ENCODE peak calls at places on chromosomes 16 and 17, in four cellular contexts. One of them, this sample, is unnamed.

GRCh38 chr17:21613071-21613429 is 79.3 kb upstream of the KCNJ18 start:
- DNase-seq in fibroblast of lung: no peak
- DNase-seq in dorsolateral prefrontal cortex: no peak
- DNase-seq in thoracic aorta: no peak
- DNase-seq in this sample: no peak

GRCh38 chr17:6572997-6573396 is 16.6 kb upstream of the PITPNM3 start:
- DNase-seq in thoracic aorta: no peak
- DNase-seq in dorsolateral prefrontal cortex: no peak
- DNase-seq in fibroblast of lung: no peak
- DNase-seq in this sample: no peak

GRCh38 chr17:49435630-49436029 is 20.9 kb upstream of the PHB1 start:
- DNase-seq in thoracic aorta: no peak
- DNase-seq in fibroblast of lung: no peak
- DNase-seq in dorsolateral prefrontal cortex: no peak
- DNase-seq in this sample: no peak

GRCh38 chr16:69865701-69866100 is 85.4 kb upstream of the CLEC18A start:
- DNase-seq in dorsolateral prefrontal cortex: no peak
- DNase-seq in thoracic aorta: no peak
- DNase-seq in fibroblast of lung: peak; percentile 78
- DNase-seq in this sample: no peak

GRCh38 chr16:4767872-4768548 is 1.0 kb upstream of the ZNF500 start:
- DNase-seq in thoracic aorta: no peak
- DNase-seq in fibroblast of lung: no peak
- DNase-seq in dorsolateral prefrontal cortex: no peak
- DNase-seq in this sample: no peak

GRCh38 chr16:70475054-70475871 is 20.9 kb downstream of the FCSK start:
- DNase-seq in thoracic aorta: no peak
- DNase-seq in fibroblast of lung: no peak
- DNase-seq in dorsolateral prefrontal cortex: no peak
- DNase-seq in this sample: no peak

GRCh38 chr17:8185580-8186445 is 4.2 kb downstream of the BORCS6 start:
- DNase-seq in fibroblast of lung: peak; percentile 70
- DNase-seq in dorsolateral prefrontal cortex: peak; percentile 87
- DNase-seq in thoracic aorta: no peak
- DNase-seq in this sample: peak; percentile 89

GRCh38 chr16:84183572-84183875 is 3.3 kb downstream of the TAF1C start:
- DNase-seq in fibroblast of lung: no peak
- DNase-seq in dorsolateral prefrontal cortex: no peak
- DNase-seq in thoracic aorta: no peak
- DNase-seq in this sample: no peak

GRCh38 chr17:50381920-50382319 is 8.9 kb downstream of the EME1 start:
- DNase-seq in fibroblast of lung: peak; percentile 29
- DNase-seq in thoracic aorta: no peak
- DNase-seq in dorsolateral prefrontal cortex: no peak
- DNase-seq in this sample: no peak

GRCh38 chr17:76584427-76585047 is 1.1 kb downstream of the ST6GALNAC2 start:
- DNase-seq in thoracic aorta: no peak
- DNase-seq in fibroblast of lung: no peak
- DNase-seq in dorsolateral prefrontal cortex: no peak
- DNase-seq in this sample: no peak

GRCh38 chr17:50627386-50627781 is 7.3 kb upstream of the ABCC3 start:
- DNase-seq in dorsolateral prefrontal cortex: no peak
- DNase-seq in thoracic aorta: no peak
- DNase-seq in fibroblast of lung: no peak
- DNase-seq in this sample: no peak

GRCh38 chr16:67530013-67530939 is 1.6 kb downstream of the RIPOR1 start:
- DNase-seq in thoracic aorta: peak; percentile 62
- DNase-seq in fibroblast of lung: peak; percentile 72
- DNase-seq in dorsolateral prefrontal cortex: peak; percentile 36
- DNase-seq in this sample: no peak

GRCh38 chr16:67137605-67138004 is 13.2 kb downstream of the B3GNT9 start:
- DNase-seq in dorsolateral prefrontal cortex: no peak
- DNase-seq in thoracic aorta: no peak
- DNase-seq in fibroblast of lung: no peak
- DNase-seq in this sample: no peak

GRCh38 chr17:17358866-17359265 is 55.7 kb downstream of the NT5M start:
- DNase-seq in thoracic aorta: no peak
- DNase-seq in fibroblast of lung: peak; percentile 18
- DNase-seq in dorsolateral prefrontal cortex: no peak
- DNase-seq in this sample: no peak

GRCh38 chr16:24609740-24610420 is 70.5 kb downstream of the RBBP6 start:
- DNase-seq in fibroblast of lung: peak; percentile 59
- DNase-seq in dorsolateral prefrontal cortex: peak; percentile 54
- DNase-seq in thoracic aorta: peak; percentile 39
- DNase-seq in this sample: no peak

GRCh38 chr17:13194887-13195286 is 177.1 kb upstream of the ELAC2 start:
- DNase-seq in dorsolateral prefrontal cortex: no peak
- DNase-seq in fibroblast of lung: no peak
- DNase-seq in thoracic aorta: no peak
- DNase-seq in this sample: no peak

GRCh38 chr17:73343168-73343634 is 31.4 kb upstream of the CDC42EP4 start:
- DNase-seq in fibroblast of lung: peak; percentile 86
- DNase-seq in thoracic aorta: no peak
- DNase-seq in dorsolateral prefrontal cortex: peak; percentile 61
- DNase-seq in this sample: no peak

GRCh38 chr17:73343739-73344454 is 32.1 kb upstream of the CDC42EP4 start:
- DNase-seq in dorsolateral prefrontal cortex: no peak
- DNase-seq in thoracic aorta: no peak
- DNase-seq in fibroblast of lung: no peak
- DNase-seq in this sample: no peak

GRCh38 chr17:73342057-73342522 is 30.3 kb upstream of the CDC42EP4 start:
- DNase-seq in thoracic aorta: peak; percentile 21
- DNase-seq in dorsolateral prefrontal cortex: peak; percentile 84
- DNase-seq in fibroblast of lung: peak; percentile 81
- DNase-seq in this sample: no peak

GRCh38 chr17:73341350-73342056 is 29.7 kb upstream of the CDC42EP4 start:
- DNase-seq in thoracic aorta: no peak
- DNase-seq in fibroblast of lung: no peak
- DNase-seq in dorsolateral prefrontal cortex: no peak
- DNase-seq in this sample: no peak

DNA sequence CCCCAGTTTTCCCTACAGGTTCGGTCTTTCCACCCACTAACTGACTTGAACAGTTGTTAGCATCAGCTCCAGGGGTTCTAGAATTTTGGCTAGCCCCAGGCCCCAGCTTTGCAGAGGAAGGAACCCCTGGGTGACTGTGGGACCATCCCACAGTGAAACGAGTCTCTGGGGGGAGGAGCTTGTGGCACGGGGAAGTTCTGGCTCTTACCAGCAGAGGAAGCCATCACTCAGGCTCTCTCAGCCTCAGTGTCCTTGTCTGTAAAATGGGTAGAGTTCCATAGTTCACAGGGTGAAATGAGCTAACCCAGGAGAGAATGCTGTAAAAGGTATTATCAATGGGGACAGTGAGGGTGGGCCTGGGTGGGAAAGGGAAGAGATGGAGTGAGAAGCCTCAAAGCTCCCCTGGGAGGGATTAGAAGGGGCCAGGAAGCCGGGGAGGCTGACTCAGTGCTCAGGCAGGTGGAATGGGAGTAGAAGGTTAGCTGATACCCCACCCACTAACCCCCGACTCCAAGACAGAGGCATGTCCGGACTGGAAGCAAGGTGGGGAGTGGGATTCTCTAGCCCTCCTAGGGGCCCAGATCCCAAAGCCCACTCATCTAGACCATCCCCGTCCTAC is 30.9 kb upstream of the CDC42EP4 start:
- DNase-seq in dorsolateral prefrontal cortex: no peak
- DNase-seq in thoracic aorta: no peak
- DNase-seq in fibroblast of lung: no peak
- DNase-seq in this sample: no peak
- H3K27ac ChIP-seq in dorsolateral prefrontal cortex: peak overlapping the region; percentile 87
- H3K27ac ChIP-seq in thoracic aorta: peak overlapping the region; percentile 58
- H3K27ac ChIP-seq in fibroblast of lung: peak overlapping the region; percentile 34
- H3K27ac ChIP-seq in this sample: no peak overlapping the region

DNA sequence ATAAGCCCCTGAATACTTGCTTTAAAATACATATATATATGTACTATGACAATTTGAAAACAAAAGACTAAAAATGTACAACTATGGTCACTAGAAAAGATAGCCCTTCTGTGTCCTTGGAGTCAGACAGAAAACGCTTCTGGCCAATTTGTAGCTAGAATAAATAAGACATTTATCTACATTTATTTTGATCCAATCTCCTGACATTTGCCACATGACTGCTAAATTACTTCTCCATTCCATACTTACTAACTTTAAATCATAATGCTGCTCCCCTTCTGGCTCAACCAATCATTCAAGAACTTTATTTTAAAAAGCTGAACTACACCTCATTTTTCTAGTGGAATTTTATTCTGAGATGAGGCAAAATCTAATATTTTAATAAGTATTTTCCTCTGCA is 65.8 kb downstream of the CYTH1 start:
- DNase-seq in fibroblast of lung: no peak
- DNase-seq in thoracic aorta: no peak
- DNase-seq in dorsolateral prefrontal cortex: no peak
- DNase-seq in this sample: no peak
- H3K4me3 ChIP-seq in fibroblast of lung: peak overlapping the region; percentile 68
- H3K4me3 ChIP-seq in thoracic aorta: peak overlapping the region; percentile 70
- H3K4me3 ChIP-seq in dorsolateral prefrontal cortex: peak overlapping the region; percentile 59
- H3K4me3 ChIP-seq in this sample: no peak overlapping the region

GRCh38 chr17:69480197-69480596 is 65.7 kb downstream of the MAP2K6 start:
- DNase-seq in dorsolateral prefrontal cortex: no peak
- DNase-seq in thoracic aorta: no peak
- DNase-seq in fibroblast of lung: no peak
- DNase-seq in this sample: no peak
- H3K27ac ChIP-seq in dorsolateral prefrontal cortex: no peak overlapping the region
- H3K27ac ChIP-seq in thoracic aorta: no peak overlapping the region
- H3K27ac ChIP-seq in fibroblast of lung: no peak overlapping the region
- H3K27ac ChIP-seq in this sample: no peak overlapping the region

GRCh38 chr16:13392341-13392740 is 490.9 kb downstream of the SHISA9 start:
- DNase-seq in thoracic aorta: no peak
- DNase-seq in fibroblast of lung: no peak
- DNase-seq in dorsolateral prefrontal cortex: no peak
- DNase-seq in this sample: no peak

GRCh38 chr16:13390986-13391305 is 489.5 kb downstream of the SHISA9 start:
- DNase-seq in thoracic aorta: no peak
- DNase-seq in dorsolateral prefrontal cortex: no peak
- DNase-seq in fibroblast of lung: no peak
- DNase-seq in this sample: no peak

GRCh38 chr16:13391337-13391736 is 489.9 kb downstream of the SHISA9 start:
- DNase-seq in dorsolateral prefrontal cortex: no peak
- DNase-seq in thoracic aorta: no peak
- DNase-seq in fibroblast of lung: no peak
- DNase-seq in this sample: no peak

GRCh38 chr16:13393816-13394215 is 492.4 kb downstream of the SHISA9 start:
- DNase-seq in dorsolateral prefrontal cortex: no peak
- DNase-seq in thoracic aorta: no peak
- DNase-seq in fibroblast of lung: no peak
- DNase-seq in this sample: no peak

GRCh38 chr16:13390093-13390985 is 488.9 kb downstream of the SHISA9 start:
- DNase-seq in fibroblast of lung: no peak
- DNase-seq in dorsolateral prefrontal cortex: no peak
- DNase-seq in thoracic aorta: no peak
- DNase-seq in this sample: no peak
- H3K4me3 ChIP-seq in fibroblast of lung: no peak overlapping the region
- H3K4me3 ChIP-seq in dorsolateral prefrontal cortex: no peak overlapping the region
- H3K4me3 ChIP-seq in thoracic aorta: no peak overlapping the region
- H3K4me3 ChIP-seq in this sample: no peak overlapping the region

DNA sequence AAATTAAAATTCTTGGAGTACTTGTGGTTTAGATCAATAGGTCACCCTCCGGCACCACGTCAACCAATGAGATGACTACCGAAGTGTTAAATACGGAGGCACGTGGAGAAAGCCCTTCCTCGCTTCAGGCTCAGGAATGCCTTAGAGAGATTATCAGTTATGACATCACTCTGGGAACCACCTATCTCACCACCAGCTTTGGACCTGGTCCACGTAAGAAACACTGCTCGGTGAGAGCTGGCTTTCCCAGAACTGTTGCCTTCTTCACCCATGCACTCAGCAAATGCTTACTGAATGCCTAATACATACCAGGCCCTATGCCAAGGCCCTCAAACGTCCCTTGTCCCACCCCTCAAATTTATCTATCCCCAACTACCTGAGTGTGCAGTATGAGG is 71.3 kb downstream of the SMG6 start:
- DNase-seq in dorsolateral prefrontal cortex: no peak
- DNase-seq in thoracic aorta: no peak
- DNase-seq in fibroblast of lung: peak; percentile 60
- DNase-seq in this sample: no peak
- H3K27ac ChIP-seq in dorsolateral prefrontal cortex: no peak overlapping the region
- H3K27ac ChIP-seq in thoracic aorta: peak overlapping the region; percentile 29
- H3K27ac ChIP-seq in fibroblast of lung: peak overlapping the region; percentile 46
- H3K27ac ChIP-seq in this sample: no peak overlapping the region

GRCh38 chr17:850086-850827 is 68.1 kb downstream of the MRM3 start:
- DNase-seq in thoracic aorta: no peak
- DNase-seq in dorsolateral prefrontal cortex: no peak
- DNase-seq in fibroblast of lung: no peak
- DNase-seq in this sample: no peak
- H3K4me3 ChIP-seq in thoracic aorta: no peak overlapping the region
- H3K4me3 ChIP-seq in dorsolateral prefrontal cortex: no peak overlapping the region
- H3K4me3 ChIP-seq in fibroblast of lung: no peak overlapping the region
- H3K4me3 ChIP-seq in this sample: no peak overlapping the region

GRCh38 chr17:81537856-81538555 is 9.8 kb downstream of the FSCN2 start:
- DNase-seq in thoracic aorta: no peak
- DNase-seq in fibroblast of lung: no peak
- DNase-seq in dorsolateral prefrontal cortex: no peak
- DNase-seq in this sample: no peak

GRCh38 chr17:81539571-81539900 is 11.4 kb downstream of the FSCN2 start:
- DNase-seq in dorsolateral prefrontal cortex: no peak
- DNase-seq in fibroblast of lung: no peak
- DNase-seq in thoracic aorta: no peak
- DNase-seq in this sample: no peak

GRCh38 chr17:81539961-81540675 is 11.9 kb downstream of the FSCN2 start:
- DNase-seq in fibroblast of lung: no peak
- DNase-seq in thoracic aorta: no peak
- DNase-seq in dorsolateral prefrontal cortex: no peak
- DNase-seq in this sample: no peak

GRCh38 chr17:81537343-81537855 is 9.2 kb downstream of the FSCN2 start:
- DNase-seq in thoracic aorta: no peak
- DNase-seq in dorsolateral prefrontal cortex: no peak
- DNase-seq in fibroblast of lung: no peak
- DNase-seq in this sample: no peak

GRCh38 chr17:81538651-81539570 is 10.7 kb downstream of the FSCN2 start:
- DNase-seq in dorsolateral prefrontal cortex: no peak
- DNase-seq in thoracic aorta: no peak
- DNase-seq in fibroblast of lung: no peak
- DNase-seq in this sample: no peak
- H3K27ac ChIP-seq in dorsolateral prefrontal cortex: no peak overlapping the region
- H3K27ac ChIP-seq in thoracic aorta: no peak overlapping the region
- H3K27ac ChIP-seq in fibroblast of lung: no peak overlapping the region
- H3K27ac ChIP-seq in this sample: no peak overlapping the region

DNA sequence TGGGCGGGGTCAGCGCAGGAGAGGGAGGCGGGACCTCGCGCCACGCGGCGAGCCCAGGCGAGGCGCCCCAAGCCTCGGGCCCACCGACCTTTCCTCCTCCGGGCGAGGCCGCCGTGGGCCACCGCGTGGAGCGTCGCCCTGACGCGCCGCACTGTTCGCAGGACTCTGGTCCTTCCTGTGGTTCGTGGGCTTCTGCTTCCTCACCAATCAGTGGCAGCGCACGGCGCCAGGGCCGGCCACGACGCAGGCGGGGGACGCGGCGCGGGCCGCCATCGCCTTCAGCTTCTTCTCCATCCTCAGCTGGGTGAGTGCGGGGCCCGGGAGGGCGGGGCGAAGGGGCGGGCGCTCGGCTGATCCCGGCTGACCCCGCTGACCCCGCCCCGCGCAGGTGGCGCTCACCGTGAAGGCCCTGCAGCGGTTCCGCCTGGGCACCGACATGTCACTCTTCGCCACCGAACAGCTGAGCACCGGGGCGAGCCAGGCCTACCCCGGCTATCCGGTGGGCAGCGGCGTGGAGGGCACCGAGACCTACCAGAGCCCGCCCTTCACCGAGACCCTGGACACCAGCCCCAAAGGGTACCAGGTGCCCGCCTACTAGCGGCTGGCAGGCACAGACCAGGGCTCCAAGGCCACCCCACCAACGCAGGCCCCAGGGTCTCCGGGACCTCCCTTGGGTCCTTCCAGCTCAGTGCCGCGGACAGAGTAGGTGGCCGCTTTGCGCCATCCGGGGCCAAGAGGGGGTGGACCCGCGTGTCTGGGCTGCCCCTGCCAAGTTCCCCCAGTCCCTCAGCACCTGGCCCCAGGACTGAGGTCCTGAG is 2.9 kb downstream of the SYNGR3 start:
- DNase-seq in fibroblast of lung: no peak
- DNase-seq in dorsolateral prefrontal cortex: no peak
- DNase-seq in thoracic aorta: no peak
- DNase-seq in this sample: no peak
- H3K4me3 ChIP-seq in fibroblast of lung: no peak overlapping the region
- H3K4me3 ChIP-seq in dorsolateral prefrontal cortex: peak overlapping the region; percentile 54
- H3K4me3 ChIP-seq in thoracic aorta: peak overlapping the region; percentile 65
- H3K4me3 ChIP-seq in this sample: no peak overlapping the region

This sample was measured in naive thymus-derived CD4-positive, alpha-beta T cell.